ENCODE peak calls at places on chromosomes 4 and X, in six cellular contexts. K, U, V, B, F and Q are unnamed samples.

GRCh38 chr4:152698012-152698499 is 18.3 kb upstream of the TMEM154 start:
- DNase-seq in B (no peak), F (no peak), U (no peak), K (no peak), V (no peak), Q (no peak)

GRCh38 chrX:15524417-15524816 is 23.8 kb downstream of the BMX start:
- DNase-seq in K (no peak), F (peak; percentile 23), V (no peak), B (no peak), U (no peak), Q (peak; percentile 6)

GRCh38 chrX:42075032-42075431 is 151.7 kb upstream of the CASK start:
- DNase-seq in K (no peak), V (no peak), B (no peak), U (no peak), F (no peak), Q (no peak)

GRCh38 chr4:92522371-92522770 is 218.6 kb downstream of the GRID2 start:
- DNase-seq in U (no peak), B (no peak), F (no peak), K (no peak), V (no peak), Q (no peak)

GRCh38 chrX:115582035-115582870 is 21.3 kb downstream of the PLS3 start:
- DNase-seq in V (no peak), K (peak; percentile 54), F (no peak), B (no peak), U (no peak), Q (no peak)

GRCh38 chrX:2370436-2370835 is 130.3 kb downstream of the DHRSX start:
- DNase-seq in K (no peak), F (no peak), B (no peak), V (no peak), U (no peak), Q (no peak)

GRCh38 chr4:36812153-36812552 is 432.4 kb upstream of the NWD2 start:
- DNase-seq in U (no peak), B (no peak), V (no peak), F (no peak), K (no peak), Q (no peak)

GRCh38 chr4:2799971-2800690 is 7.2 kb downstream of the SH3BP2 start:
- DNase-seq in K (no peak), F (no peak), U (no peak), V (no peak), B (no peak), Q (no peak)

GRCh38 chrX:13647709-13648212 is 5.2 kb upstream of the TCEANC start:
- DNase-seq in F (peak; percentile 89), B (no peak), K (no peak), V (no peak), U (peak; percentile 55), Q (peak; percentile 82)

GRCh38 chrX:14017399-14017798 is 12.3 kb downstream of the GEMIN8 start:
- DNase-seq in V (no peak), U (no peak), K (no peak), B (no peak), F (no peak), Q (no peak)

GRCh38 chr4:18579222-18579621 is 557.7 kb upstream of the LCORL start:
- DNase-seq in B (no peak), K (no peak), V (no peak), U (no peak), F (peak; percentile 69), Q (no peak)

GRCh38 chr4:122537388-122538135 is 81.0 kb upstream of the IL2 start:
- DNase-seq in U (no peak), K (peak; percentile 79), F (no peak), B (no peak), V (no peak), Q (no peak)

GRCh38 chrX:71107762-71108360 is 1.3 kb upstream of the CXorf65 start:
- DNase-seq in V (no peak), B (no peak), K (no peak), F (no peak), U (no peak), Q (no peak)

GRCh38 chrX:41095962-41096955 is 11.0 kb downstream of the USP9X start:
- DNase-seq in B (no peak), U (no peak), V (no peak), K (no peak), F (no peak), Q (no peak)

GRCh38 chr4:65190780-65191179 is 479.5 kb downstream of the EPHA5 start:
- DNase-seq in V (no peak), F (no peak), U (no peak), K (no peak), B (no peak), Q (no peak)

GRCh38 chr4:179361978-179362486 is 1919.8 kb upstream of the AGA start:
- DNase-seq in B (no peak), F (peak; percentile 30), V (no peak), K (no peak), U (no peak), Q (no peak)

GRCh38 chr4:51831133-51831532 is 11.8 kb upstream of the DCUN1D4 start:
- DNase-seq in F (peak; percentile 75), K (peak; percentile 73), U (peak; percentile 63), B (peak; percentile 24), V (no peak), Q (peak; percentile 28)

GRCh38 chrX:17779434-17779833 is 42.1 kb downstream of the SCML1 start:
- DNase-seq in B (no peak), F (no peak), V (no peak), K (no peak), U (no peak), Q (no peak)

GRCh38 chr4:36281384-36282106 is at the start of gene DTHD1:
- DNase-seq in F (no peak), B (no peak), V (peak; percentile 47), U (no peak), K (no peak), Q (no peak)

GRCh38 chrX:40131644-40132376 is 34.1 kb upstream of the BCOR start:
- DNase-seq in B (no peak), U (no peak), V (no peak), K (no peak), F (no peak), Q (no peak)

GRCh38 chrX:154029439-154029838 is 9.7 kb upstream of the IRAK1 start:
- DNase-seq in K (no peak), F (no peak), V (no peak), B (no peak), U (no peak), Q (no peak)

GRCh38 chr4:57162499-57163019 is 52.4 kb upstream of the IGFBP7 start:
- DNase-seq in U (no peak), B (no peak), F (no peak), V (no peak), K (no peak), Q (no peak)

GRCh38 chr4:140052050-140052449 is 101.9 kb downstream of the MAML3 start:
- DNase-seq in F (peak; percentile 33), K (peak; percentile 63), V (peak; percentile 12), U (peak; percentile 41), B (no peak), Q (no peak)

GRCh38 chr4:82868572-82868971 is 22.4 kb downstream of the SEC31A start:
- DNase-seq in K (no peak), V (no peak), B (no peak), U (no peak), F (no peak), Q (no peak)

GRCh38 chrX:77668391-77669237 is 117.4 kb downstream of the ATRX start:
- DNase-seq in K (no peak), B (no peak), F (no peak), U (no peak), V (no peak), Q (no peak)